ENCODE peak calls at places on chromosomes 4 and X, in nine cellular contexts. Q is naive thymus-derived CD4-positive, alpha-beta T cell; F is brain microvascular endothelial cell; U is adipocyte; X is stomach; C is transverse colon; O is neuronal stem cell; E is neural progenitor cell; R is CD4-positive, alpha-beta T cell. G is an unnamed sample.

GRCh38 chr4:145829629-145830395 is 108.8 kb downstream of the ZNF827 start:
- DNase-seq in Q (no peak), F (no peak), U (no peak), X (no peak), C (no peak), O (no peak), E (no peak), R (no peak), G (no peak)

GRCh38 chrX:40278340-40279090 is 180.8 kb upstream of the BCOR start:
- DNase-seq in Q (no peak), F (peak; percentile 23), U (no peak), X (no peak), C (no peak), O (no peak), E (no peak), R (peak; percentile 46), G (no peak)

GRCh38 chrX:28498658-28499057 is 88.6 kb upstream of the IL1RAPL1 start:
- DNase-seq in Q (no peak), F (no peak), U (peak; percentile 57), X (no peak), C (no peak), O (peak; percentile 42), E (peak; percentile 78), R (no peak), G (no peak)

GRCh38 chr4:998096-998691 is 5.0 kb upstream of the SLC26A1 start:
- DNase-seq in Q (no peak), F (no peak), U (no peak), X (no peak), C (no peak), O (no peak), E (no peak), R (no peak), G (peak; percentile 11)

GRCh38 chr4:120591038-120591437 is 331.5 kb downstream of the PRDM5 start:
- DNase-seq in Q (no peak), F (no peak), U (no peak), X (no peak), C (no peak), O (peak; percentile 32), E (peak; percentile 66), R (no peak), G (no peak)

GRCh38 chrX:63746715-63747114 is 38.3 kb downstream of the ARHGEF9 start:
- DNase-seq in Q (no peak), F (no peak), U (no peak), X (no peak), C (no peak), O (no peak), E (no peak), R (no peak), G (no peak)

GRCh38 chr4:3314706-3315260 is 22.0 kb downstream of the RGS12 start:
- DNase-seq in Q (no peak), F (no peak), U (no peak), X (peak; percentile 10), C (no peak), O (no peak), E (no peak), R (no peak), G (peak; percentile 5)

GRCh38 chrX:153687121-153688039 is at the start of gene SLC6A8:
- DNase-seq in Q (no peak), F (peak; percentile 19), U (peak; percentile 79), X (peak; percentile 74), C (peak; percentile 71), O (no peak), E (peak; percentile 83), R (peak; percentile 19), G (peak; percentile 74)

GRCh38 chr4:44493924-44494323 is 45.3 kb upstream of the KCTD8 start:
- DNase-seq in Q (no peak), F (peak; percentile 0), U (peak; percentile 37), X (no peak), C (no peak), O (peak; percentile 14), E (peak; percentile 63), R (no peak), G (peak; percentile 8)

GRCh38 chrX:106874075-106874474 is 29.1 kb downstream of the RIPPLY1 start:
- DNase-seq in Q (no peak), F (no peak), U (peak; percentile 68), X (no peak), C (no peak), O (no peak), E (peak; percentile 12), R (no peak), G (no peak)

GRCh38 chr4:52655505-52655904 is 3.6 kb downstream of the USP46 start:
- DNase-seq in Q (no peak), F (no peak), U (peak; percentile 21), X (no peak), C (no peak), O (no peak), E (no peak), R (no peak), G (peak; percentile 8)

GRCh38 chr4:143286733-143287570 is 49.7 kb upstream of the GAB1 start:
- DNase-seq in Q (no peak), F (peak; percentile 63), U (peak; percentile 74), X (no peak), C (no peak), O (no peak), E (no peak), R (no peak), G (no peak)

GRCh38 chrX:149267878-149268813 is 237.0 kb downstream of the IDS start:
- DNase-seq in Q (no peak), F (no peak), U (no peak), X (no peak), C (no peak), O (no peak), E (no peak), R (no peak), G (no peak)

GRCh38 chr4:6855692-6856297 is 53.8 kb upstream of the TBC1D14 start:
- DNase-seq in Q (no peak), F (peak; percentile 56), U (peak; percentile 90), X (no peak), C (no peak), O (no peak), E (no peak), R (no peak), G (peak; percentile 19)

GRCh38 chrX:40079572-40079971 is 18.2 kb downstream of the BCOR start:
- DNase-seq in Q (no peak), F (no peak), U (no peak), X (no peak), C (no peak), O (no peak), E (peak; percentile 57), R (no peak), G (no peak)

GRCh38 chr4:40200881-40201797 is 4.3 kb downstream of the RHOH start:
- DNase-seq in Q (no peak), F (no peak), U (peak; percentile 11), X (no peak), C (no peak), O (no peak), E (no peak), R (no peak), G (no peak)

GRCh38 chr4:70954032-70954431 is 39.4 kb upstream of the DCK start:
- DNase-seq in Q (no peak), F (no peak), U (no peak), X (no peak), C (no peak), O (no peak), E (no peak), R (no peak), G (no peak)

GRCh38 chrX:30489323-30489722 is 88.2 kb downstream of the TASL start:
- DNase-seq in Q (no peak), F (no peak), U (no peak), X (no peak), C (no peak), O (no peak), E (peak; percentile 6), R (no peak), G (no peak)

GRCh38 chrX:135595543-135595942 is 75.1 kb downstream of the INTS6L start:
- DNase-seq in Q (no peak), F (no peak), U (no peak), X (no peak), C (no peak), O (no peak), E (no peak), R (no peak), G (no peak)
- H3K27me3 ChIP-seq in Q (no peaks in the 10 kb centered on the region), F (no peaks in the 10 kb centered on the region), U (peaks cover 13% of the 10 kb centered on the region), X (no peaks in the 10 kb centered on the region), C (no peaks in the 10 kb centered on the region), O (no peaks in the 10 kb centered on the region), E (peaks cover 4% of the 10 kb centered on the region), R (no peaks in the 10 kb centered on the region), G (no peaks in the 10 kb centered on the region)

DNA sequence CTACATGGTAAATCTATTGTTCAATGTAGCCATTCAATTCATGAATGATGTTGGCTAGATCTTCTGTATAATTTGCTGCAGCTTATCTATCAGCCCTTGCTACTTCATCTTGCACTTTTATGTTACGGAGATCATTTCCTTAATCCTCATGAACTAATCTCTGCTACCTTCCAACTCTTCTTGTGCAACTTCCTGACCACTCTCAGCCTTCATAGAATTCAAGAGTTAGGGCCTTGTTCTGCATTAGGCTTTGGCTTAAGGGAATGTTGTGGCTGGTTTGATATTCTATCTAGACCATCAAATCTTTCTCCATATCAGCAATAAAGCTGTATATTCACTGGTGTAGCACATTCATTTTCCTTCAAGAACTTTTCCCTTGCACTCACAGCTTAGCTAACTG is 36.7 kb upstream of the MAP9 start:
- DNase-seq in Q (no peak), F (no peak), U (no peak), X (no peak), C (no peak), O (no peak), E (no peak), R (no peak), G (no peak)
- H3K27me3 ChIP-seq in Q (no peaks in the 10 kb centered on the region), F (no peaks in the 10 kb centered on the region), U (no peaks in the 10 kb centered on the region), X (no peaks in the 10 kb centered on the region), C (no peaks in the 10 kb centered on the region), O (no peaks in the 10 kb centered on the region), E (no peaks in the 10 kb centered on the region), R (no peaks in the 10 kb centered on the region), G (no peaks in the 10 kb centered on the region)

GRCh38 chr4:168707205-168707604 is 210.4 kb downstream of the PALLD start:
- DNase-seq in Q (no peak), F (no peak), U (peak; percentile 24), X (no peak), C (no peak), O (no peak), E (no peak), R (no peak), G (no peak)

GRCh38 chr4:168710353-168710946 is 213.6 kb downstream of the PALLD start:
- DNase-seq in Q (no peak), F (peak; percentile 69), U (peak; percentile 81), X (peak; percentile 40), C (peak; percentile 35), O (peak; percentile 14), E (peak; percentile 51), R (no peak), G (peak; percentile 58)

GRCh38 chr4:168708108-168708507 is 211.3 kb downstream of the PALLD start:
- DNase-seq in Q (no peak), F (no peak), U (no peak), X (no peak), C (no peak), O (no peak), E (no peak), R (no peak), G (no peak)

GRCh38 chr4:168701061-168701460 is 204.2 kb downstream of the PALLD start:
- DNase-seq in Q (no peak), F (no peak), U (no peak), X (no peak), C (no peak), O (no peak), E (no peak), R (no peak), G (no peak)

GRCh38 chr4:168705121-168705520 is 208.3 kb downstream of the PALLD start:
- DNase-seq in Q (no peak), F (no peak), U (no peak), X (no peak), C (no peak), O (no peak), E (no peak), R (no peak), G (no peak)
- H3K27me3 ChIP-seq in Q (no peaks in the 10 kb centered on the region), F (no peaks in the 10 kb centered on the region), U (no peaks in the 10 kb centered on the region), X (no peaks in the 10 kb centered on the region), C (no peaks in the 10 kb centered on the region), O (no peaks in the 10 kb centered on the region), E (no peaks in the 10 kb centered on the region), R (no peaks in the 10 kb centered on the region), G (no peaks in the 10 kb centered on the region)

GRCh38 chr4:35423104-35423503 is 821.2 kb downstream of the ARAP2 start:
- DNase-seq in Q (no peak), F (no peak), U (no peak), X (no peak), C (no peak), O (no peak), E (no peak), R (no peak), G (no peak)
- H3K27me3 ChIP-seq in Q (no peaks in the 10 kb centered on the region), F (no peaks in the 10 kb centered on the region), U (no peaks in the 10 kb centered on the region), X (no peaks in the 10 kb centered on the region), C (no peaks in the 10 kb centered on the region), O (no peaks in the 10 kb centered on the region), E (no peaks in the 10 kb centered on the region), R (no peaks in the 10 kb centered on the region), G (no peaks in the 10 kb centered on the region)

G was measured in body of pancreas.